ENCODE peak calls at places on chromosomes 4 and X, in four cellular contexts. H, Z, R and C are unnamed samples.

GRCh38 chr4:53688186-53688790 is 97.0 kb upstream of the LNX1 start:
- DNase-seq in Z (peak), H (peak), R (peak), C (peak)

GRCh38 chr4:149120331-149121014 is 678.3 kb upstream of the NR3C2 start:
- DNase-seq in H (peak), R (no peak), Z (peak), C (peak)

GRCh38 chr4:70802923-70803605 is 36.6 kb downstream of the GRSF1 start:
- DNase-seq in R (no peak), Z (no peak), H (no peak), C (no peak)

GRCh38 chr4:85776579-85776978 is 301.6 kb downstream of the ARHGAP24 start:
- DNase-seq in R (no peak), H (no peak), Z (peak), C (no peak)

GRCh38 chr4:7412586-7412975 is 22.1 kb downstream of the PSAPL1 start:
- DNase-seq in Z (no peak), H (no peak), R (no peak), C (no peak)

GRCh38 chr4:76533314-76533713 is 98.3 kb downstream of the SHROOM3 start:
- DNase-seq in Z (no peak), H (peak), R (no peak), C (no peak)

GRCh38 chrX:116272328-116272727 is 101.8 kb downstream of the AGTR2 start:
- DNase-seq in R (no peak), H (peak), Z (peak), C (peak)

GRCh38 chrX:23720117-23720677 is 22.9 kb downstream of the ACOT9 start:
- DNase-seq in Z (no peak), R (peak), H (no peak), C (no peak)

GRCh38 chr4:67480810-67481209 is 64.5 kb downstream of the CENPC start:
- DNase-seq in R (no peak), Z (no peak), H (no peak), C (no peak)

GRCh38 chr4:7828011-7828720 is 111.5 kb downstream of the AFAP1 start:
- DNase-seq in H (peak), R (peak), Z (peak), C (peak)

GRCh38 chr4:56320293-56320692 is 67.0 kb downstream of the AASDH start:
- DNase-seq in H (no peak), R (no peak), Z (no peak), C (peak)

GRCh38 chr4:183747931-183748664 is 89.0 kb downstream of the TRAPPC11 start:
- DNase-seq in R (no peak), Z (no peak), H (no peak), C (peak)

GRCh38 chr4:71229477-71230257 is 109.2 kb upstream of the SLC4A4 start:
- DNase-seq in R (peak), Z (peak), H (peak), C (peak)

GRCh38 chrX:79161655-79162054 is 17.2 kb downstream of the GPR174 start:
- DNase-seq in H (no peak), Z (no peak), R (peak), C (no peak)